ENCODE peak calls at places on chromosomes 5 and 9, in four cellular contexts. A is SJSA1, H is GM06990, Y is Peyer's patch. T is an unnamed sample. For H3K27me3, the result is how much of the 10 kb centered on the place peaks cover.

GRCh38 chr9:114390952-114391351 is 3.2 kb upstream of the AKNA start:
- DNase-seq in A (no peak), H (no peak), Y (no peak), T (no peak)

GRCh38 chr5:169435506-169436230 is 134.7 kb upstream of the SLIT3 start:
- DNase-seq in A (peak), Y (no peak), H (no peak), T (no peak)

GRCh38 chr9:92728831-92729734 is 35.5 kb downstream of the BICD2 start:
- DNase-seq in H (peak), A (peak), Y (peak), T (no peak)

GRCh38 chr9:108978121-108978694 is 35.1 kb downstream of the CTNNAL1 start:
- DNase-seq in Y (no peak), A (no peak), H (no peak), T (no peak)

GRCh38 chr5:43193171-43193951 is 1.3 kb downstream of the NIM1K start:
- DNase-seq in Y (no peak), A (peak), H (no peak), T (no peak)

GRCh38 chr9:88238281-88238571 is 100.0 kb upstream of the SPATA31C2 start:
- DNase-seq in A (no peak), Y (no peak), H (no peak), T (no peak)

GRCh38 chr9:38689678-38690077 is 30.3 kb downstream of the FAM240B start:
- DNase-seq in Y (no peak), H (no peak), A (peak), T (no peak)

GRCh38 chr5:56490971-56491468 is 257.9 kb upstream of the ANKRD55 start:
- DNase-seq in A (peak), H (no peak), Y (no peak), T (peak)

GRCh38 chr5:170757182-170757601 is 26.3 kb upstream of the GABRP start:
- DNase-seq in Y (no peak), A (peak), H (no peak), T (no peak)

GRCh38 chr5:83475540-83476469 is 4.3 kb downstream of the VCAN start:
- DNase-seq in Y (no peak), A (peak), H (no peak), T (no peak)

GRCh38 chr5:100676807-100677631 is 141.8 kb downstream of the FAM174A start:
- DNase-seq in H (no peak), A (no peak), Y (no peak), T (no peak)

GRCh38 chr5:3222924-3223323 is 372.7 kb upstream of the IRX1 start:
- DNase-seq in Y (no peak), A (no peak), H (no peak), T (no peak)

GRCh38 chr5:102933300-102933699 is 178.2 kb downstream of the PAM start:
- DNase-seq in H (no peak), Y (no peak), A (no peak), T (no peak)

GRCh38 chr9:120424248-120424647 is 155.7 kb downstream of the CDK5RAP2 start:
- DNase-seq in H (no peak), A (no peak), Y (no peak), T (no peak)

GRCh38 chr5:157197088-157197487 is 16.4 kb downstream of the ITK start:
- DNase-seq in A (no peak), Y (no peak), H (no peak), T (peak)

GRCh38 chr5:157193699-157194424 is 13.2 kb downstream of the ITK start:
- DNase-seq in A (no peak), Y (peak), H (no peak), T (peak)

GRCh38 chr5:157198277-157199058 is 17.8 kb downstream of the ITK start:
- DNase-seq in A (no peak), H (no peak), Y (peak), T (peak)

GRCh38 chr5:157196045-157196444 is 15.4 kb downstream of the ITK start:
- DNase-seq in H (no peak), A (no peak), Y (no peak), T (no peak)
- H3K27me3 ChIP-seq in H (under half), A (under half), Y (under half), T (under half)

DNA sequence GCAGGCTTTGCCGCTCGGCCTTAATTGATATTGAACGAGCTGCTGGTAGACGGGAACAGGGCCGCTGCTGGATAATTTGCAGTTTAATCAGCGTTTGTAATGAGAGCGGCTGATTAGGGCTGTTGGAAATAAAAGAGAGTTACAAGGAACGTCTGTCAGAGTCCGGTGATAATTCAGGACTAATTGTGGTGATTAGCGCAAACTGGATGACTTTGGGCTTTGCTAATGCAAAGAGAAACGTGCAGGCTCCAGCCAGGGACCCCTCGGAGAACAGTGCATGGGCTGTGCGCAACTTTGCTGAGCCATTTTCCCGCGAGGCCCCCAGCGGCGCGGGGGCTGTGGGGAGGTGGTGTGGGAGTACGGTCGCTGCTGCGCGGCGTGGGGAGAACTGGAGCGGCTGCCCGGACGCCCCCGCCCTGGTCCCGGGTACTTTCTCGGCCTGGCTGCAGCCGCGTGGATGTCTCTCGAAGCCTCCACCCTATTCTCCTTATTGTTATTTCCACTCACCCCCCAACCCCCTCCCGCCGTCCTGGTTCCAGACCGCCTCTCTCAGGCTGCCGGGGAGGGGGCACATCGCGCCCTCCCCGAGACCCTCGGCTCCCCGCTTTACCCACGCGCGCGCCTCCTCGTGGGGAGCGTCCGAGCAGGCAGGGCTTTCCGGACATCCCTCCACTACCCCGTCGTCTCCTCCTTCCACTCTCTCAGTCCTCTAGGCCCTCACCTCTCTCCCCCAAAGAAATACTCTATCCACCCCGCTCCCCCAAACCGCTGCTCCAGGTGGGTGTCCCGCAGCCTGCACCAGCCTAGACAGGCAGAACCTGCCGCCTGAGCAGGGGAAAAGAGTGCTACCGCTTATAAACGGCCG is 68.5 kb upstream of the TBCA start:
- DNase-seq in H (peak), Y (no peak), A (no peak), T (no peak)
- H3K27me3 ChIP-seq in H (under half), Y (under half), A (under half), T (under half)

GRCh38 chr5:139845846-139846681 is 50.5 kb downstream of the PSD2 start:
- DNase-seq in Y (no peak), A (no peak), H (no peak), T (no peak)
- H3K27me3 ChIP-seq in Y (under half), A (half or more), H (under half), T (under half)

GRCh38 chr5:139895046-139895445 is 99.4 kb downstream of the PSD2 start:
- DNase-seq in Y (no peak), A (no peak), H (no peak), T (no peak)
- H3K27me3 ChIP-seq in Y (under half), A (half or more), H (under half), T (under half)

DNA sequence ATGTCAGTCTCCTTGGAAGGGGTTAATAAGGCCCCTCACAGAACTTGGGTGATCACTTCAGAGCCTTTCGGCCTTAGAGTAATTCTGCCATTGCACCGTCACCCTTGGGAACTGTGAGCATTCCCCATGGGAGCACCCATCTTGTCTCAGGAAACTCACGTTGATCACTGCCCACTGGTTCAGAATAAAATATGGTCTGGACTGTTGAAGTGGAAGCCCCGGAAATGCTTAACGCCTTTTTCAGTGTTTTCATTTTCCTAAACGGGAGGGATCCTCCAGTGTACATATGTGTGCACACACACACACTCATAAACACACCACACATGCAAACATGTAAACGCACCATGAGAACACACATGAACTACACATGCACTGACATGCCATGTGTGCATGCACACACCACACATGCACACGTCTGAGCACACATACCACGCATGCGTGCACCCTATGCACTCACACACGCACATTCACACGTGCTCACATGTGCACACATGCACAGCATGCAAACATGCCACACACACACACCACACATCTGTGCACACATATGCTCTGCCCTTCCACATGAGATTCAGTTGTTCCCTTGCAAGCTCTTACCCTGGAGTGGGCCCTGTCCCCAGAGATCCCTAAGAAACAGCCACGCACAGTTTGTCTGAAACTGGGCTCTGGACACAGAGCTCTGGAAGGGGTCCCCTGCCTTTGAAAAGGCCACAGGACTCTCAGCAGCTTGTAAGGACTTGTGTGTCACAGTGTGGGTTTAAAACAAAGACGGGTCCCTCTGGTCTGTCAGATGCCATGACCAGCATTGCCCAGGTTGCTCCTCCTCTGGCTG is 17.0 kb downstream of the MRPL36 start:
- DNase-seq in H (no peak), Y (peak), A (no peak), T (no peak)
- H3K27me3 ChIP-seq in H (under half), Y (under half), A (under half), T (under half)

T was measured in CD4-positive, alpha-beta T cell.